ENCODE peak calls at places on chromosomes 2 and 18, in seven cellular contexts. One of them, this sample, is unnamed.

GRCh38 chr18:48541026-48541746 is 2.4 kb downstream of the CTIF start:
- DNase-seq in HTR-8/SVneo: peak
- DNase-seq in HT1080: peak
- DNase-seq in fibroblast of lung: peak
- DNase-seq in stimulated activated naive B cell treated with anti-CD40 and anti-IgM and Interleukin-4, amounts not matched to agents 10 μg/mL and 1 μg/mL and 100 μg/mL, for 72 hours: peak
- DNase-seq in upper lobe of right lung: peak
- DNase-seq in left cardiac atrium: peak
- DNase-seq in this sample: no peak

GRCh38 chr18:12907258-12907925 is 23.4 kb upstream of the PTPN2 start:
- DNase-seq in HTR-8/SVneo: no peak
- DNase-seq in stimulated activated naive B cell treated with anti-CD40 and anti-IgM and Interleukin-4, amounts not matched to agents 10 μg/mL and 1 μg/mL and 100 μg/mL, for 72 hours: no peak
- DNase-seq in upper lobe of right lung: no peak
- DNase-seq in HT1080: no peak
- DNase-seq in left cardiac atrium: no peak
- DNase-seq in fibroblast of lung: peak
- DNase-seq in this sample: no peak

GRCh38 chr2:191499050-191499449 is 178.9 kb upstream of the NABP1 start:
- DNase-seq in HT1080: no peak
- DNase-seq in upper lobe of right lung: no peak
- DNase-seq in HTR-8/SVneo: no peak
- DNase-seq in left cardiac atrium: no peak
- DNase-seq in stimulated activated naive B cell treated with anti-CD40 and anti-IgM and Interleukin-4, amounts not matched to agents 10 μg/mL and 1 μg/mL and 100 μg/mL, for 72 hours: no peak
- DNase-seq in fibroblast of lung: no peak
- DNase-seq in this sample: no peak

GRCh38 chr2:95276888-95277245 is 2.6 kb downstream of the PROM2 start:
- DNase-seq in left cardiac atrium: no peak
- DNase-seq in fibroblast of lung: no peak
- DNase-seq in HT1080: no peak
- DNase-seq in HTR-8/SVneo: no peak
- DNase-seq in upper lobe of right lung: peak
- DNase-seq in stimulated activated naive B cell treated with anti-CD40 and anti-IgM and Interleukin-4, amounts not matched to agents 10 μg/mL and 1 μg/mL and 100 μg/mL, for 72 hours: no peak
- DNase-seq in this sample: no peak

GRCh38 chr18:74185860-74186259 is 37.5 kb downstream of the TIMM21 start:
- DNase-seq in left cardiac atrium: no peak
- DNase-seq in HTR-8/SVneo: no peak
- DNase-seq in upper lobe of right lung: no peak
- DNase-seq in HT1080: no peak
- DNase-seq in fibroblast of lung: no peak
- DNase-seq in stimulated activated naive B cell treated with anti-CD40 and anti-IgM and Interleukin-4, amounts not matched to agents 10 μg/mL and 1 μg/mL and 100 μg/mL, for 72 hours: no peak
- DNase-seq in this sample: no peak

GRCh38 chr2:21023419-21024181 is 20.3 kb downstream of the APOB start:
- DNase-seq in HTR-8/SVneo: no peak
- DNase-seq in stimulated activated naive B cell treated with anti-CD40 and anti-IgM and Interleukin-4, amounts not matched to agents 10 μg/mL and 1 μg/mL and 100 μg/mL, for 72 hours: no peak
- DNase-seq in HT1080: no peak
- DNase-seq in fibroblast of lung: no peak
- DNase-seq in upper lobe of right lung: no peak
- DNase-seq in left cardiac atrium: no peak
- DNase-seq in this sample: no peak

GRCh38 chr2:181025004-181025403 is 44.6 kb downstream of the UBE2E3 start:
- DNase-seq in HTR-8/SVneo: no peak
- DNase-seq in stimulated activated naive B cell treated with anti-CD40 and anti-IgM and Interleukin-4, amounts not matched to agents 10 μg/mL and 1 μg/mL and 100 μg/mL, for 72 hours: no peak
- DNase-seq in HT1080: no peak
- DNase-seq in left cardiac atrium: no peak
- DNase-seq in upper lobe of right lung: no peak
- DNase-seq in fibroblast of lung: peak
- DNase-seq in this sample: no peak

GRCh38 chr2:63310614-63311013 is 260.0 kb downstream of the OTX1 start:
- DNase-seq in stimulated activated naive B cell treated with anti-CD40 and anti-IgM and Interleukin-4, amounts not matched to agents 10 μg/mL and 1 μg/mL and 100 μg/mL, for 72 hours: no peak
- DNase-seq in upper lobe of right lung: no peak
- DNase-seq in HTR-8/SVneo: no peak
- DNase-seq in fibroblast of lung: no peak
- DNase-seq in HT1080: no peak
- DNase-seq in left cardiac atrium: no peak
- DNase-seq in this sample: no peak

GRCh38 chr18:76256897-76257500 is 238.0 kb downstream of the ZNF516 start:
- DNase-seq in fibroblast of lung: peak
- DNase-seq in HT1080: peak
- DNase-seq in upper lobe of right lung: no peak
- DNase-seq in HTR-8/SVneo: peak
- DNase-seq in stimulated activated naive B cell treated with anti-CD40 and anti-IgM and Interleukin-4, amounts not matched to agents 10 μg/mL and 1 μg/mL and 100 μg/mL, for 72 hours: no peak
- DNase-seq in left cardiac atrium: no peak
- DNase-seq in this sample: no peak

GRCh38 chr2:236677368-236677767 is 107.7 kb downstream of the ACKR3 start:
- DNase-seq in stimulated activated naive B cell treated with anti-CD40 and anti-IgM and Interleukin-4, amounts not matched to agents 10 μg/mL and 1 μg/mL and 100 μg/mL, for 72 hours: no peak
- DNase-seq in fibroblast of lung: no peak
- DNase-seq in upper lobe of right lung: no peak
- DNase-seq in HTR-8/SVneo: no peak
- DNase-seq in HT1080: no peak
- DNase-seq in left cardiac atrium: no peak
- DNase-seq in this sample: no peak

GRCh38 chr2:196105956-196106355 is 37.3 kb upstream of the DNAH7 start:
- DNase-seq in HT1080: no peak
- DNase-seq in left cardiac atrium: no peak
- DNase-seq in stimulated activated naive B cell treated with anti-CD40 and anti-IgM and Interleukin-4, amounts not matched to agents 10 μg/mL and 1 μg/mL and 100 μg/mL, for 72 hours: no peak
- DNase-seq in upper lobe of right lung: no peak
- DNase-seq in fibroblast of lung: no peak
- DNase-seq in HTR-8/SVneo: no peak
- DNase-seq in this sample: no peak

GRCh38 chr18:35905436-35905835 is 67.0 kb upstream of the RMP24 start:
- DNase-seq in HTR-8/SVneo: no peak
- DNase-seq in fibroblast of lung: no peak
- DNase-seq in upper lobe of right lung: no peak
- DNase-seq in HT1080: no peak
- DNase-seq in stimulated activated naive B cell treated with anti-CD40 and anti-IgM and Interleukin-4, amounts not matched to agents 10 μg/mL and 1 μg/mL and 100 μg/mL, for 72 hours: no peak
- DNase-seq in left cardiac atrium: no peak
- DNase-seq in this sample: no peak

GRCh38 chr2:73285162-73285739 is 973 bp upstream of the FBXO41 start:
- DNase-seq in fibroblast of lung: no peak
- DNase-seq in upper lobe of right lung: no peak
- DNase-seq in stimulated activated naive B cell treated with anti-CD40 and anti-IgM and Interleukin-4, amounts not matched to agents 10 μg/mL and 1 μg/mL and 100 μg/mL, for 72 hours: peak
- DNase-seq in left cardiac atrium: no peak
- DNase-seq in HTR-8/SVneo: no peak
- DNase-seq in HT1080: no peak
- DNase-seq in this sample: no peak

GRCh38 chr2:222686086-222686750 is 14.8 kb downstream of the MOGAT1 start:
- DNase-seq in upper lobe of right lung: no peak
- DNase-seq in fibroblast of lung: no peak
- DNase-seq in HTR-8/SVneo: no peak
- DNase-seq in left cardiac atrium: no peak
- DNase-seq in stimulated activated naive B cell treated with anti-CD40 and anti-IgM and Interleukin-4, amounts not matched to agents 10 μg/mL and 1 μg/mL and 100 μg/mL, for 72 hours: no peak
- DNase-seq in HT1080: no peak
- DNase-seq in this sample: no peak

GRCh38 chr18:48769006-48769646 is 181.6 kb downstream of the SMAD7 start:
- DNase-seq in stimulated activated naive B cell treated with anti-CD40 and anti-IgM and Interleukin-4, amounts not matched to agents 10 μg/mL and 1 μg/mL and 100 μg/mL, for 72 hours: no peak
- DNase-seq in left cardiac atrium: no peak
- DNase-seq in fibroblast of lung: no peak
- DNase-seq in HT1080: no peak
- DNase-seq in HTR-8/SVneo: no peak
- DNase-seq in upper lobe of right lung: no peak
- DNase-seq in this sample: no peak

GRCh38 chr2:210531482-210531881 is 24.9 kb upstream of the CPS1 start:
- DNase-seq in stimulated activated naive B cell treated with anti-CD40 and anti-IgM and Interleukin-4, amounts not matched to agents 10 μg/mL and 1 μg/mL and 100 μg/mL, for 72 hours: no peak
- DNase-seq in left cardiac atrium: no peak
- DNase-seq in fibroblast of lung: no peak
- DNase-seq in HTR-8/SVneo: no peak
- DNase-seq in HT1080: no peak
- DNase-seq in upper lobe of right lung: no peak
- DNase-seq in this sample: no peak

GRCh38 chr2:158716091-158716815 is 78.9 kb upstream of the DAPL1 start:
- DNase-seq in HTR-8/SVneo: no peak
- DNase-seq in upper lobe of right lung: no peak
- DNase-seq in HT1080: peak
- DNase-seq in stimulated activated naive B cell treated with anti-CD40 and anti-IgM and Interleukin-4, amounts not matched to agents 10 μg/mL and 1 μg/mL and 100 μg/mL, for 72 hours: no peak
- DNase-seq in left cardiac atrium: peak
- DNase-seq in fibroblast of lung: no peak
- DNase-seq in this sample: no peak

GRCh38 chr18:23964282-23965238 is 50.0 kb upstream of the TTC39C start:
- DNase-seq in HTR-8/SVneo: no peak
- DNase-seq in upper lobe of right lung: no peak
- DNase-seq in fibroblast of lung: no peak
- DNase-seq in HT1080: peak
- DNase-seq in left cardiac atrium: no peak
- DNase-seq in stimulated activated naive B cell treated with anti-CD40 and anti-IgM and Interleukin-4, amounts not matched to agents 10 μg/mL and 1 μg/mL and 100 μg/mL, for 72 hours: no peak
- DNase-seq in this sample: no peak

This sample was measured in NT2/D1.